ENCODE peak calls at places on chromosomes 11 and 22, in eight cellular contexts. One of them, this sample, is unnamed.

GRCh38 chr11:521179-521688 is 14.1 kb downstream of the HRAS start:
- DNase-seq in MM.1S: no peak
- DNase-seq in HCT116: no peak
- DNase-seq in PC-3: no peak
- DNase-seq in hepatocyte: no peak
- DNase-seq in SK-N-SH: no peak
- DNase-seq in OCI-LY7: no peak
- DNase-seq in GM23248: peak; percentile 44
- DNase-seq in this sample: no peak

GRCh38 chr11:118703563-118704106 is 24.2 kb upstream of the TREH start:
- DNase-seq in MM.1S: no peak
- DNase-seq in HCT116: no peak
- DNase-seq in PC-3: no peak
- DNase-seq in hepatocyte: no peak
- DNase-seq in SK-N-SH: no peak
- DNase-seq in OCI-LY7: no peak
- DNase-seq in GM23248: no peak
- DNase-seq in this sample: no peak

GRCh38 chr11:1953489-1954284 is 6.6 kb downstream of the MRPL23 start:
- DNase-seq in MM.1S: no peak
- DNase-seq in HCT116: no peak
- DNase-seq in PC-3: no peak
- DNase-seq in hepatocyte: no peak
- DNase-seq in SK-N-SH: no peak
- DNase-seq in OCI-LY7: no peak
- DNase-seq in GM23248: no peak
- DNase-seq in this sample: no peak

GRCh38 chr11:59197990-59198389 is 14.7 kb downstream of the MPEG1 start:
- DNase-seq in MM.1S: no peak
- DNase-seq in HCT116: no peak
- DNase-seq in PC-3: no peak
- DNase-seq in hepatocyte: peak; percentile 78
- DNase-seq in SK-N-SH: no peak
- DNase-seq in OCI-LY7: no peak
- DNase-seq in GM23248: peak; percentile 64
- DNase-seq in this sample: no peak

GRCh38 chr11:65743928-65744698 is 23.5 kb upstream of the RNASEH2C start:
- DNase-seq in MM.1S: peak; percentile 62
- DNase-seq in HCT116: peak; percentile 62
- DNase-seq in PC-3: peak; percentile 70
- DNase-seq in hepatocyte: peak; percentile 46
- DNase-seq in SK-N-SH: peak; percentile 73
- DNase-seq in OCI-LY7: peak; percentile 6
- DNase-seq in GM23248: peak; percentile 59
- DNase-seq in this sample: peak; percentile 45

GRCh38 chr11:69818243-69819108 is 740 bp downstream of the FGF3 start:
- DNase-seq in MM.1S: no peak
- DNase-seq in HCT116: no peak
- DNase-seq in PC-3: no peak
- DNase-seq in hepatocyte: no peak
- DNase-seq in SK-N-SH: peak; percentile 56
- DNase-seq in OCI-LY7: no peak
- DNase-seq in GM23248: no peak
- DNase-seq in this sample: peak; percentile 68

GRCh38 chr11:124238512-124238911 is 2.4 kb upstream of the OR8G1 start:
- DNase-seq in MM.1S: no peak
- DNase-seq in HCT116: no peak
- DNase-seq in PC-3: no peak
- DNase-seq in hepatocyte: no peak
- DNase-seq in SK-N-SH: no peak
- DNase-seq in OCI-LY7: no peak
- DNase-seq in GM23248: no peak
- DNase-seq in this sample: no peak

GRCh38 chr11:119479685-119480275 is 56.8 kb upstream of the THY1 start:
- DNase-seq in MM.1S: peak; percentile 32
- DNase-seq in HCT116: no peak
- DNase-seq in PC-3: peak; percentile 40
- DNase-seq in hepatocyte: no peak
- DNase-seq in SK-N-SH: no peak
- DNase-seq in OCI-LY7: peak; percentile 24
- DNase-seq in GM23248: peak; percentile 75
- DNase-seq in this sample: peak; percentile 67

GRCh38 chr22:30609260-30610185 is 2.5 kb downstream of the TCN2 start:
- DNase-seq in MM.1S: peak; percentile 92
- DNase-seq in HCT116: no peak
- DNase-seq in PC-3: peak; percentile 78
- DNase-seq in hepatocyte: peak; percentile 85
- DNase-seq in SK-N-SH: no peak
- DNase-seq in OCI-LY7: no peak
- DNase-seq in GM23248: peak; percentile 91
- DNase-seq in this sample: no peak

GRCh38 chr22:37896939-37897338 is 9.2 kb upstream of the MICALL1 start:
- DNase-seq in MM.1S: no peak
- DNase-seq in HCT116: no peak
- DNase-seq in PC-3: no peak
- DNase-seq in hepatocyte: no peak
- DNase-seq in SK-N-SH: no peak
- DNase-seq in OCI-LY7: no peak
- DNase-seq in GM23248: no peak
- DNase-seq in this sample: peak; percentile 23

GRCh38 chr11:6402561-6402981 is 12.3 kb downstream of the SMPD1 start:
- DNase-seq in MM.1S: peak; percentile 54
- DNase-seq in HCT116: no peak
- DNase-seq in PC-3: no peak
- DNase-seq in hepatocyte: no peak
- DNase-seq in SK-N-SH: no peak
- DNase-seq in OCI-LY7: peak; percentile 95
- DNase-seq in GM23248: no peak
- DNase-seq in this sample: no peak

GRCh38 chr22:49671331-49672012 is 156.2 kb downstream of the BRD1 start:
- DNase-seq in MM.1S: no peak
- DNase-seq in HCT116: no peak
- DNase-seq in PC-3: no peak
- DNase-seq in hepatocyte: no peak
- DNase-seq in SK-N-SH: no peak
- DNase-seq in OCI-LY7: no peak
- DNase-seq in GM23248: no peak
- DNase-seq in this sample: peak; percentile 40

GRCh38 chr22:37898441-37899181 is 7.5 kb upstream of the MICALL1 start:
- DNase-seq in MM.1S: no peak
- DNase-seq in HCT116: no peak
- DNase-seq in PC-3: no peak
- DNase-seq in hepatocyte: no peak
- DNase-seq in SK-N-SH: no peak
- DNase-seq in OCI-LY7: no peak
- DNase-seq in GM23248: no peak
- DNase-seq in this sample: no peak

GRCh38 chr11:76161261-76161961 is 44.9 kb downstream of the WNT11 start:
- DNase-seq in MM.1S: no peak
- DNase-seq in HCT116: no peak
- DNase-seq in PC-3: no peak
- DNase-seq in hepatocyte: peak; percentile 66
- DNase-seq in SK-N-SH: peak; percentile 86
- DNase-seq in OCI-LY7: no peak
- DNase-seq in GM23248: peak; percentile 44
- DNase-seq in this sample: peak; percentile 40

GRCh38 chr11:7599209-7599608 is 74.1 kb downstream of the CYB5R2 start:
- DNase-seq in MM.1S: no peak
- DNase-seq in HCT116: no peak
- DNase-seq in PC-3: no peak
- DNase-seq in hepatocyte: no peak
- DNase-seq in SK-N-SH: no peak
- DNase-seq in OCI-LY7: no peak
- DNase-seq in GM23248: no peak
- DNase-seq in this sample: no peak

GRCh38 chr11:7596975-7597391 is 76.3 kb downstream of the CYB5R2 start:
- DNase-seq in MM.1S: no peak
- DNase-seq in HCT116: no peak
- DNase-seq in PC-3: peak; percentile 13
- DNase-seq in hepatocyte: no peak
- DNase-seq in SK-N-SH: no peak
- DNase-seq in OCI-LY7: no peak
- DNase-seq in GM23248: no peak
- DNase-seq in this sample: no peak

GRCh38 chr11:7603031-7603781 is 70.1 kb downstream of the CYB5R2 start:
- DNase-seq in MM.1S: no peak
- DNase-seq in HCT116: no peak
- DNase-seq in PC-3: no peak
- DNase-seq in hepatocyte: no peak
- DNase-seq in SK-N-SH: no peak
- DNase-seq in OCI-LY7: no peak
- DNase-seq in GM23248: peak; percentile 51
- DNase-seq in this sample: no peak

GRCh38 chr11:7597620-7598019 is 75.7 kb downstream of the CYB5R2 start:
- DNase-seq in MM.1S: no peak
- DNase-seq in HCT116: no peak
- DNase-seq in PC-3: peak; percentile 83
- DNase-seq in hepatocyte: peak; percentile 68
- DNase-seq in SK-N-SH: no peak
- DNase-seq in OCI-LY7: no peak
- DNase-seq in GM23248: no peak
- DNase-seq in this sample: no peak

DNA sequence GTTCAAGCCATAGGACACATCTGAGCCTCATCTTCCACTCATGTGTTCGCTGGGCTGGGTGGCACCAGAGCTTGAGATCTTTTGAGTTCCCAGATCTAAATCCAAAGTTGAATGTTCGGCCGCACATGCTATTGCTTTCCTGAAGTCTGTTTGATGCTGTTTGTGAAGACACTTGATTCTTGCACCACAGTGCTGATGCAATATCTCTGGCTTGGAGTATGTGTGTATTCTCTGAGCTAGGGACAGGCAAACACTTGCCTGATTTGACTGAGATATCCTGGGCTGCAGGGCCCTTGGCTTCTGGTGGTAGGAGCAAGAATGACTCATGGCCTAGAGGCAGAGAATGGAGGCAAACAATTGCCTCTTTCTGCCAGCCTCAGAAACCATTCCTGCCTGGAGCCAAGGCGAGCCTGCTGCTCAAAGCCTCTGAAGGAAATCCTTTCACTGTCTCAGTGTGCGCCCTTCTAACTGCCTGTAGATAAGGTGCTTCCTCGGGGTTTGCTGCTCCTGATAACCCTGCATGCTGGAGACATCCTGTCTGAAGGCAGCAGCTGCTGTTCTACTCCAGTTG is 73.0 kb downstream of the CYB5R2 start:
- DNase-seq in MM.1S: no peak
- DNase-seq in HCT116: peak; percentile 18
- DNase-seq in PC-3: peak; percentile 73
- DNase-seq in hepatocyte: peak; percentile 76
- DNase-seq in SK-N-SH: no peak
- DNase-seq in OCI-LY7: no peak
- DNase-seq in GM23248: peak; percentile 79
- DNase-seq in this sample: no peak
- TF ChIP-seq EZH2phosphoT487 in MM.1S: no peak
- TF ChIP-seq EZH2phosphoT487 in HCT116: no peak
- TF ChIP-seq EZH2phosphoT487 in PC-3: no peak
- TF ChIP-seq EZH2phosphoT487 in hepatocyte: no peak
- TF ChIP-seq EZH2phosphoT487 in SK-N-SH: no peak
- TF ChIP-seq EZH2phosphoT487 in OCI-LY7: no peak
- TF ChIP-seq EZH2phosphoT487 in GM23248: no peak
- TF ChIP-seq EZH2phosphoT487 in this sample: no peak

GRCh38 chr11:95586681-95587080 is 202.9 kb downstream of the FAM76B start:
- DNase-seq in MM.1S: no peak
- DNase-seq in HCT116: no peak
- DNase-seq in PC-3: no peak
- DNase-seq in hepatocyte: no peak
- DNase-seq in SK-N-SH: no peak
- DNase-seq in OCI-LY7: no peak
- DNase-seq in GM23248: no peak
- DNase-seq in this sample: no peak

GRCh38 chr11:95586155-95586554 is 203.4 kb downstream of the FAM76B start:
- DNase-seq in MM.1S: no peak
- DNase-seq in HCT116: no peak
- DNase-seq in PC-3: no peak
- DNase-seq in hepatocyte: no peak
- DNase-seq in SK-N-SH: no peak
- DNase-seq in OCI-LY7: no peak
- DNase-seq in GM23248: no peak
- DNase-seq in this sample: no peak

GRCh38 chr11:95585752-95586077 is 203.9 kb downstream of the FAM76B start:
- DNase-seq in MM.1S: no peak
- DNase-seq in HCT116: no peak
- DNase-seq in PC-3: no peak
- DNase-seq in hepatocyte: no peak
- DNase-seq in SK-N-SH: no peak
- DNase-seq in OCI-LY7: no peak
- DNase-seq in GM23248: peak; percentile 44
- DNase-seq in this sample: no peak

GRCh38 chr11:95589893-95590612 is 199.5 kb downstream of the FAM76B start:
- DNase-seq in MM.1S: no peak
- DNase-seq in HCT116: no peak
- DNase-seq in PC-3: no peak
- DNase-seq in hepatocyte: no peak
- DNase-seq in SK-N-SH: no peak
- DNase-seq in OCI-LY7: no peak
- DNase-seq in GM23248: no peak
- DNase-seq in this sample: no peak

DNA sequence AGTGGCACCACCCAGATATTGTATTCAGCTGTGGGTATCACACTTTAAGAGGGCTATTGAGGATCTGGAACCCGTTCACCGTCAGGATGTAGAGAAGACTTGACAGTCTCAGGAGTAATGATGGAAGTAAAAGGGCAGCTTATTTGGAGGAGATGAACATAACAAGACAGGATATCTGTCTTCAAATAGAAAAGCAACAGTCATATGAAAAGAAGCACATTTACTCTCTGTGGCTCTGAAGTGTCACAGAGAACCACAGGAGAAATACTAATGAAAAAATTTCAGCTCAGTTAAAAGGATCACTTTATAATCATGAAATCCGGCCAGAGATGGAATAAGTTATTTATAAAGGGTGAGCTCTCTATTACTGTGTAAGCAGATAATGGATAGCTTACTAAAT is 200.8 kb downstream of the FAM76B start:
- DNase-seq in MM.1S: no peak
- DNase-seq in HCT116: no peak
- DNase-seq in PC-3: no peak
- DNase-seq in hepatocyte: no peak
- DNase-seq in SK-N-SH: no peak
- DNase-seq in OCI-LY7: no peak
- DNase-seq in GM23248: no peak
- DNase-seq in this sample: no peak
- H3K9me3 ChIP-seq in MM.1S: no peaks in the 10 kb centered on the region
- H3K9me3 ChIP-seq in HCT116: no peaks in the 10 kb centered on the region
- H3K9me3 ChIP-seq in PC-3: no peaks in the 10 kb centered on the region
- H3K9me3 ChIP-seq in hepatocyte: no peaks in the 10 kb centered on the region
- H3K9me3 ChIP-seq in SK-N-SH: no peaks in the 10 kb centered on the region
- H3K9me3 ChIP-seq in OCI-LY7: no peaks in the 10 kb centered on the region
- H3K9me3 ChIP-seq in GM23248: no peaks in the 10 kb centered on the region
- H3K9me3 ChIP-seq in this sample: no peaks in the 10 kb centered on the region

GRCh38 chr11:130674686-130675085 is 226.2 kb downstream of the ADAMTS15 start:
- DNase-seq in MM.1S: no peak
- DNase-seq in HCT116: no peak
- DNase-seq in PC-3: no peak
- DNase-seq in hepatocyte: no peak
- DNase-seq in SK-N-SH: no peak
- DNase-seq in OCI-LY7: no peak
- DNase-seq in GM23248: peak; percentile 54
- DNase-seq in this sample: peak; percentile 14
- TF ChIP-seq EZH2phosphoT487 in MM.1S: no peak
- TF ChIP-seq EZH2phosphoT487 in HCT116: no peak
- TF ChIP-seq EZH2phosphoT487 in PC-3: no peak
- TF ChIP-seq EZH2phosphoT487 in hepatocyte: no peak
- TF ChIP-seq EZH2phosphoT487 in SK-N-SH: no peak
- TF ChIP-seq EZH2phosphoT487 in OCI-LY7: no peak
- TF ChIP-seq EZH2phosphoT487 in GM23248: no peak
- TF ChIP-seq EZH2phosphoT487 in this sample: no peak

GRCh38 chr22:44170470-44170869 is 10.3 kb upstream of the PARVG start:
- DNase-seq in MM.1S: no peak
- DNase-seq in HCT116: no peak
- DNase-seq in PC-3: no peak
- DNase-seq in hepatocyte: no peak
- DNase-seq in SK-N-SH: no peak
- DNase-seq in OCI-LY7: no peak
- DNase-seq in GM23248: no peak
- DNase-seq in this sample: no peak
- H3K9me3 ChIP-seq in MM.1S: no peaks in the 10 kb centered on the region
- H3K9me3 ChIP-seq in HCT116: no peaks in the 10 kb centered on the region
- H3K9me3 ChIP-seq in PC-3: no peaks in the 10 kb centered on the region
- H3K9me3 ChIP-seq in hepatocyte: no peaks in the 10 kb centered on the region
- H3K9me3 ChIP-seq in SK-N-SH: no peaks in the 10 kb centered on the region
- H3K9me3 ChIP-seq in OCI-LY7: no peaks in the 10 kb centered on the region
- H3K9me3 ChIP-seq in GM23248: no peaks in the 10 kb centered on the region
- H3K9me3 ChIP-seq in this sample: no peaks in the 10 kb centered on the region

This sample was measured in neural progenitor cell.